ENCODE peak calls at places on chromosomes 13 and 19, in nine cellular contexts. One of them, this sample, is unnamed. For H3K4me1, the result is how much of the 10 kb centered on the place peaks cover.

GRCh38 chr13:66461021-66461420 is 769.1 kb downstream of the PCDH9 start:
- DNase-seq in cardiac muscle cell: peak
- DNase-seq in HepG2: no peak
- DNase-seq in pancreas: no peak
- DNase-seq in uterus: no peak
- DNase-seq in left lung: no peak
- DNase-seq in heart right ventricle: no peak
- DNase-seq in A549: no peak
- DNase-seq in heart left ventricle: no peak
- DNase-seq in this sample: no peak

GRCh38 chr19:8673281-8673891 is 25.2 kb downstream of the ACTL9 start:
- DNase-seq in cardiac muscle cell: no peak
- DNase-seq in HepG2: no peak
- DNase-seq in pancreas: no peak
- DNase-seq in uterus: no peak
- DNase-seq in left lung: no peak
- DNase-seq in heart right ventricle: no peak
- DNase-seq in A549: no peak
- DNase-seq in heart left ventricle: no peak
- DNase-seq in this sample: peak

GRCh38 chr13:112453874-112454647 is 77.9 kb downstream of the SPACA7 start:
- DNase-seq in cardiac muscle cell: no peak
- DNase-seq in HepG2: no peak
- DNase-seq in pancreas: no peak
- DNase-seq in uterus: no peak
- DNase-seq in left lung: no peak
- DNase-seq in heart right ventricle: no peak
- DNase-seq in A549: no peak
- DNase-seq in heart left ventricle: peak
- DNase-seq in this sample: peak

GRCh38 chr19:48059331-48059730 is 15.5 kb upstream of the CABP5 start:
- DNase-seq in cardiac muscle cell: no peak
- DNase-seq in HepG2: peak
- DNase-seq in pancreas: no peak
- DNase-seq in uterus: no peak
- DNase-seq in left lung: no peak
- DNase-seq in heart right ventricle: no peak
- DNase-seq in A549: no peak
- DNase-seq in heart left ventricle: no peak
- DNase-seq in this sample: no peak

GRCh38 chr19:13621413-13621812 is 115.1 kb upstream of the CACNA1A start:
- DNase-seq in cardiac muscle cell: peak
- DNase-seq in HepG2: no peak
- DNase-seq in pancreas: no peak
- DNase-seq in uterus: no peak
- DNase-seq in left lung: no peak
- DNase-seq in heart right ventricle: no peak
- DNase-seq in A549: no peak
- DNase-seq in heart left ventricle: no peak
- DNase-seq in this sample: peak

GRCh38 chr19:5903054-5903501 is 512 bp downstream of the NDUFA11 start:
- DNase-seq in cardiac muscle cell: peak
- DNase-seq in HepG2: no peak
- DNase-seq in pancreas: no peak
- DNase-seq in uterus: no peak
- DNase-seq in left lung: peak
- DNase-seq in heart right ventricle: no peak
- DNase-seq in A549: no peak
- DNase-seq in heart left ventricle: no peak
- DNase-seq in this sample: no peak

GRCh38 chr19:52871466-52871865 is 14.0 kb upstream of the ZNF468 start:
- DNase-seq in cardiac muscle cell: no peak
- DNase-seq in HepG2: no peak
- DNase-seq in pancreas: no peak
- DNase-seq in uterus: no peak
- DNase-seq in left lung: no peak
- DNase-seq in heart right ventricle: no peak
- DNase-seq in A549: no peak
- DNase-seq in heart left ventricle: no peak
- DNase-seq in this sample: no peak

GRCh38 chr13:31236211-31236786 is 36.5 kb downstream of the B3GLCT start:
- DNase-seq in cardiac muscle cell: peak
- DNase-seq in HepG2: peak
- DNase-seq in pancreas: no peak
- DNase-seq in uterus: no peak
- DNase-seq in left lung: no peak
- DNase-seq in heart right ventricle: no peak
- DNase-seq in A549: no peak
- DNase-seq in heart left ventricle: no peak
- DNase-seq in this sample: no peak

GRCh38 chr19:4173479-4174211 is 8.7 kb downstream of the SIRT6 start:
- DNase-seq in cardiac muscle cell: no peak
- DNase-seq in HepG2: no peak
- DNase-seq in pancreas: no peak
- DNase-seq in uterus: no peak
- DNase-seq in left lung: no peak
- DNase-seq in heart right ventricle: no peak
- DNase-seq in A549: no peak
- DNase-seq in heart left ventricle: no peak
- DNase-seq in this sample: no peak

GRCh38 chr19:30778961-30779690 is 406.9 kb downstream of the ZNF536 start:
- DNase-seq in cardiac muscle cell: no peak
- DNase-seq in HepG2: no peak
- DNase-seq in pancreas: no peak
- DNase-seq in uterus: no peak
- DNase-seq in left lung: no peak
- DNase-seq in heart right ventricle: no peak
- DNase-seq in A549: no peak
- DNase-seq in heart left ventricle: no peak
- DNase-seq in this sample: no peak

GRCh38 chr19:8206147-8207087 is 2.8 kb upstream of the CERS4 start:
- DNase-seq in cardiac muscle cell: no peak
- DNase-seq in HepG2: no peak
- DNase-seq in pancreas: peak
- DNase-seq in uterus: no peak
- DNase-seq in left lung: no peak
- DNase-seq in heart right ventricle: no peak
- DNase-seq in A549: no peak
- DNase-seq in heart left ventricle: no peak
- DNase-seq in this sample: no peak

GRCh38 chr19:34645551-34645950 is 31.4 kb downstream of the SCGB2B2 start:
- DNase-seq in cardiac muscle cell: no peak
- DNase-seq in HepG2: no peak
- DNase-seq in pancreas: no peak
- DNase-seq in uterus: no peak
- DNase-seq in left lung: no peak
- DNase-seq in heart right ventricle: no peak
- DNase-seq in A549: no peak
- DNase-seq in heart left ventricle: peak
- DNase-seq in this sample: no peak

GRCh38 chr13:98435356-98435755 is 141.6 kb downstream of the STK24 start:
- DNase-seq in cardiac muscle cell: no peak
- DNase-seq in HepG2: no peak
- DNase-seq in pancreas: no peak
- DNase-seq in uterus: no peak
- DNase-seq in left lung: no peak
- DNase-seq in heart right ventricle: no peak
- DNase-seq in A549: no peak
- DNase-seq in heart left ventricle: no peak
- DNase-seq in this sample: no peak

GRCh38 chr19:47839913-47840312 is 18.2 kb downstream of the CRX start:
- DNase-seq in cardiac muscle cell: peak
- DNase-seq in HepG2: no peak
- DNase-seq in pancreas: no peak
- DNase-seq in uterus: no peak
- DNase-seq in left lung: no peak
- DNase-seq in heart right ventricle: no peak
- DNase-seq in A549: no peak
- DNase-seq in heart left ventricle: no peak
- DNase-seq in this sample: no peak

GRCh38 chr19:39411832-39412099 is 703 bp upstream of the PLEKHG2 start:
- DNase-seq in cardiac muscle cell: peak
- DNase-seq in HepG2: peak
- DNase-seq in pancreas: peak
- DNase-seq in uterus: peak
- DNase-seq in left lung: peak
- DNase-seq in heart right ventricle: peak
- DNase-seq in A549: peak
- DNase-seq in heart left ventricle: peak
- DNase-seq in this sample: peak
- H3K4me3 ChIP-seq in cardiac muscle cell: peak
- H3K4me3 ChIP-seq in HepG2: peak
- H3K4me3 ChIP-seq in pancreas: no peak
- H3K4me3 ChIP-seq in uterus: peak
- H3K4me3 ChIP-seq in left lung: peak
- H3K4me3 ChIP-seq in heart right ventricle: peak
- H3K4me3 ChIP-seq in A549: peak
- H3K4me3 ChIP-seq in heart left ventricle: no peak
- H3K4me3 ChIP-seq in this sample: peak

DNA sequence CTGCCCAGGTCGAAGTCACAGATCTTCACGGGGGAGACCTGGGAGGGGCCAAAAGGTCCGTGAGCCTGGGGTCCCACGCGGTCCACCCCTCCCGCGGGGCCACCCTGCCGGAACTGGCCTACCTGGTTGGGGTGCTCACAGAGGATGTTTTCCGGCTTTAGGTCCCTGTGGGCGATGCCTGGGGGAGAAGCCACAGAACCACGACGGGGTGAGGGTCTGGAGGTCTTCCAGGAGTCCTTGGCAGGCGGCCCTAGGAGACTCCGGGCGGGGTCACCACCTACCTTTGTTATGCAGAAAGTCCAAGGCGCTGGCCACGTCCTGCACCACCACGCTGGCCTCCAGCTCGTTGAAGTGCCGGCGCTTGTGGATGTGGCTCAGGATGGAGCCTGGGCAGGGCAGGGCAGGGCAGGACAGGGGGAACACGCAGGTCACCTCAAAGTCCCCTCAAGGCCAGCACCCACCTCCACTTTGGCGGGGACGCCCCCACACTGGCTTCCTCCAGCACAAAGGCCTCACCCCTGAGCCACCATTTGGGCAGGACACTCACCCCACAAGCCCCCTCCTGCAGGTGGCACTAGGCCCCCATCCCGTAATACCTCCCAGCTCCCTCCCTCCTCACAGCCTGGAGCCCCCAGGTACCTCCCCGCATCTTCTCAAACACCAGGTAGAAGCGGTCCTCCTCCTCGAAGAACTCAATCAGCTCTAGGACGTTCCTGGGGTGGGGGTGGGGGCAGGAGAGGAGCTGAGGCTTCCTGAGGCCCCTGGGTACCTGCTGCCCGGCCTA is 8.4 kb downstream of the MKNK2 start:
- DNase-seq in cardiac muscle cell: peak
- DNase-seq in HepG2: no peak
- DNase-seq in pancreas: peak
- DNase-seq in uterus: peak
- DNase-seq in left lung: no peak
- DNase-seq in heart right ventricle: peak
- DNase-seq in A549: no peak
- DNase-seq in heart left ventricle: peak
- DNase-seq in this sample: peak
- H3K4me1 ChIP-seq in cardiac muscle cell: under half
- H3K4me1 ChIP-seq in HepG2: under half
- H3K4me1 ChIP-seq in pancreas: half or more
- H3K4me1 ChIP-seq in uterus: under half
- H3K4me1 ChIP-seq in left lung: half or more
- H3K4me1 ChIP-seq in heart right ventricle: half or more
- H3K4me1 ChIP-seq in A549: half or more
- H3K4me1 ChIP-seq in heart left ventricle: half or more
- H3K4me1 ChIP-seq in this sample: half or more

DNA sequence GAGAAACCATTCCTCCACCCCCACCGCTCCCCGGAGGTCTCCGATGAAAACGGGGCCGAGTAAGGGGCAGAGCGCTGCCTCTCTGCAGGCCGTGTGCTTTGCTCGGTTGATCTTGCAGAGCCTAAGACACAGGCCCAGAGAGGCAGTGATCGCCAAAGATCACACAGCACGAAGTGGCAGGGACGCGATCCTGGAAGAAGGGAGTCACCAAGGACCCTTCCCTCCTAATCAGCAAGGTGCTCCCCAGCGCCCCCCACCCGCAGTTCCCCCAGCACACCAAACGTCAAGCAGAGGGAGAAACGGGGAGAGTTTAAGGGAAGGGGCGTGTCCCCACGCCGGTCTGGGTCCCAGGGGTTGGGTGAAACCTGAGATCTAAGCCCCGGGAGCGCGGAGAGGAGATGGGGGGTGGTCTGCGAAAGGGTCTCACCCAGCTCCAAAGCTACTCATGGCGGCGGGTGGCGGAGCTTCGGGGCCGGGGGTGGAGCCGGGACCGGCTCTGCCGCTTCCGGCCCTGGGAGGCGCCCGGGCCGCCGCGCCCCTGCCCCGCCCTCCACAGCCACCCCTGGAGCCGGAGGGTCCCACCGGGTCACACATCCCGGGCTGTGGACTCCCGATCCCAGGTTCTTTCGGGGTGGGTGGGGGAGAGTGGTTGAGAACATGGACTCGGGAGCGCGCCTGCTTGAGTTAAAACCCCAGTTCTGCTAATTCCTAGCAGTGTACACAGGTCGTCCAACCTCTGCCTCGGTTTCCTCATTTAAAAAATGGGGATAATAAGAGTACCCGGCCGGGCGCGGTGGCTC is at the start of gene EML2:
- DNase-seq in cardiac muscle cell: peak
- DNase-seq in HepG2: peak
- DNase-seq in pancreas: peak
- DNase-seq in uterus: peak
- DNase-seq in left lung: peak
- DNase-seq in heart right ventricle: no peak
- DNase-seq in A549: peak
- DNase-seq in heart left ventricle: peak
- DNase-seq in this sample: peak
- TF ChIP-seq CTCF in cardiac muscle cell: peak
- TF ChIP-seq CTCF in HepG2: peak
- TF ChIP-seq CTCF in pancreas: no peak
- TF ChIP-seq CTCF in uterus: no peak
- TF ChIP-seq CTCF in left lung: no peak
- TF ChIP-seq CTCF in heart right ventricle: peak
- TF ChIP-seq CTCF in A549: peak
- TF ChIP-seq CTCF in heart left ventricle: peak
- TF ChIP-seq CTCF in this sample: no peak

GRCh38 chr19:20164456-20164855 is 2.6 kb upstream of the ZNF486 start:
- DNase-seq in cardiac muscle cell: no peak
- DNase-seq in HepG2: no peak
- DNase-seq in pancreas: no peak
- DNase-seq in uterus: no peak
- DNase-seq in left lung: no peak
- DNase-seq in heart right ventricle: no peak
- DNase-seq in A549: no peak
- DNase-seq in heart left ventricle: no peak
- DNase-seq in this sample: no peak

GRCh38 chr19:20165971-20166592 is 932 bp upstream of the ZNF486 start:
- DNase-seq in cardiac muscle cell: no peak
- DNase-seq in HepG2: peak
- DNase-seq in pancreas: no peak
- DNase-seq in uterus: no peak
- DNase-seq in left lung: no peak
- DNase-seq in heart right ventricle: no peak
- DNase-seq in A549: no peak
- DNase-seq in heart left ventricle: no peak
- DNase-seq in this sample: no peak

GRCh38 chr19:20167020-20167644 is at the start of gene ZNF486:
- DNase-seq in cardiac muscle cell: peak
- DNase-seq in HepG2: peak
- DNase-seq in pancreas: peak
- DNase-seq in uterus: peak
- DNase-seq in left lung: peak
- DNase-seq in heart right ventricle: peak
- DNase-seq in A549: no peak
- DNase-seq in heart left ventricle: peak
- DNase-seq in this sample: peak

GRCh38 chr19:20162821-20163220 is 4.2 kb upstream of the ZNF486 start:
- DNase-seq in cardiac muscle cell: no peak
- DNase-seq in HepG2: no peak
- DNase-seq in pancreas: no peak
- DNase-seq in uterus: no peak
- DNase-seq in left lung: no peak
- DNase-seq in heart right ventricle: peak
- DNase-seq in A549: no peak
- DNase-seq in heart left ventricle: no peak
- DNase-seq in this sample: peak
- H3K4me3 ChIP-seq in cardiac muscle cell: no peak
- H3K4me3 ChIP-seq in HepG2: no peak
- H3K4me3 ChIP-seq in pancreas: no peak
- H3K4me3 ChIP-seq in uterus: no peak
- H3K4me3 ChIP-seq in left lung: no peak
- H3K4me3 ChIP-seq in heart right ventricle: no peak
- H3K4me3 ChIP-seq in A549: no peak
- H3K4me3 ChIP-seq in heart left ventricle: no peak
- H3K4me3 ChIP-seq in this sample: no peak

This sample was measured in spleen.